ENCODE peak calls at places on chromosomes 7 and 10, in four cellular contexts. X is foreskin fibroblast, K is astrocyte of the cerebellum, S is progenitor cell of endocrine pancreas. V is an unnamed sample.

GRCh38 chr7:77269360-77270075 is 69.9 kb upstream of the FGL2 start:
- DNase-seq in K (no peak), S (no peak), X (no peak), V (no peak)

GRCh38 chr10:78717200-78717599 is 351.6 kb upstream of the ZMIZ1 start:
- DNase-seq in S (no peak), K (peak; percentile 50), X (peak; percentile 54), V (peak; percentile 15)

GRCh38 chr7:915291-916218 is 38.9 kb downstream of the ADAP1 start:
- DNase-seq in K (no peak), X (no peak), S (no peak), V (no peak)

GRCh38 chr7:1849351-1849951 is 179.4 kb downstream of the ELFN1 start:
- DNase-seq in K (no peak), X (no peak), S (no peak), V (no peak)

GRCh38 chr7:108267615-108268014 is 137.5 kb upstream of the LAMB4 start:
- DNase-seq in X (no peak), S (no peak), K (no peak), V (no peak)

GRCh38 chr7:144489504-144489903 is 86.0 kb upstream of the NOBOX start:
- DNase-seq in S (no peak), X (no peak), K (no peak), V (no peak)

GRCh38 chr7:124276005-124276606 is 243.2 kb upstream of the TMEM229A start:
- DNase-seq in X (no peak), S (peak; percentile 17), K (no peak), V (no peak)

GRCh38 chr7:10889266-10889898 is 84.3 kb upstream of the PHF14 start:
- DNase-seq in X (peak; percentile 0), S (no peak), K (peak; percentile 40), V (peak; percentile 10)

GRCh38 chr10:97771055-97771811 is 566 bp downstream of the SFRP5 start:
- DNase-seq in X (peak; percentile 19), K (no peak), S (peak; percentile 48), V (no peak)

GRCh38 chr10:119620771-119621384 is 24.1 kb upstream of the TIAL1 start:
- DNase-seq in S (no peak), X (no peak), K (no peak), V (no peak)

GRCh38 chr7:5867060-5867459 is 13.5 kb upstream of the OCM start:
- DNase-seq in S (no peak), X (no peak), K (no peak), V (no peak)

GRCh38 chr10:84177541-84178386 is 4.2 kb downstream of the GPR15LG start:
- DNase-seq in X (no peak), S (no peak), K (no peak), V (no peak)

GRCh38 chr10:86346169-86346793 is 20.3 kb downstream of the GRID1 start:
- DNase-seq in K (no peak), X (no peak), S (no peak), V (no peak)

GRCh38 chr10:18658301-18658991 is 785 bp upstream of the ARL5B start:
- DNase-seq in K (no peak), X (peak; percentile 9), S (no peak), V (no peak)

GRCh38 chr7:2633538-2634264 is 1.9 kb downstream of the TTYH3 start:
- DNase-seq in K (peak; percentile 73), S (no peak), X (peak; percentile 88), V (peak; percentile 78)

GRCh38 chr7:109456116-109456515 is 886.4 kb downstream of the DNAJB9 start:
- DNase-seq in K (no peak), S (no peak), X (no peak), V (no peak)

GRCh38 chr7:135562720-135563119 is 5.0 kb downstream of the NUP205 start:
- DNase-seq in K (no peak), X (no peak), S (no peak), V (no peak)

GRCh38 chr10:91036807-91037405 is 116.0 kb upstream of the ANKRD1 start:
- DNase-seq in S (no peak), K (peak; percentile 43), X (no peak), V (no peak)

GRCh38 chr10:8034666-8035640 is 19.5 kb upstream of the GATA3 start:
- DNase-seq in S (no peak), K (peak; percentile 23), X (no peak), V (no peak)

GRCh38 chr10:88174391-88174790 is 311.0 kb downstream of the PTEN start:
- DNase-seq in S (no peak), X (no peak), K (no peak), V (no peak)
- TF ChIP-seq CTCF in S (no peak), X (no peak), K (no peak), V (no peak)

DNA sequence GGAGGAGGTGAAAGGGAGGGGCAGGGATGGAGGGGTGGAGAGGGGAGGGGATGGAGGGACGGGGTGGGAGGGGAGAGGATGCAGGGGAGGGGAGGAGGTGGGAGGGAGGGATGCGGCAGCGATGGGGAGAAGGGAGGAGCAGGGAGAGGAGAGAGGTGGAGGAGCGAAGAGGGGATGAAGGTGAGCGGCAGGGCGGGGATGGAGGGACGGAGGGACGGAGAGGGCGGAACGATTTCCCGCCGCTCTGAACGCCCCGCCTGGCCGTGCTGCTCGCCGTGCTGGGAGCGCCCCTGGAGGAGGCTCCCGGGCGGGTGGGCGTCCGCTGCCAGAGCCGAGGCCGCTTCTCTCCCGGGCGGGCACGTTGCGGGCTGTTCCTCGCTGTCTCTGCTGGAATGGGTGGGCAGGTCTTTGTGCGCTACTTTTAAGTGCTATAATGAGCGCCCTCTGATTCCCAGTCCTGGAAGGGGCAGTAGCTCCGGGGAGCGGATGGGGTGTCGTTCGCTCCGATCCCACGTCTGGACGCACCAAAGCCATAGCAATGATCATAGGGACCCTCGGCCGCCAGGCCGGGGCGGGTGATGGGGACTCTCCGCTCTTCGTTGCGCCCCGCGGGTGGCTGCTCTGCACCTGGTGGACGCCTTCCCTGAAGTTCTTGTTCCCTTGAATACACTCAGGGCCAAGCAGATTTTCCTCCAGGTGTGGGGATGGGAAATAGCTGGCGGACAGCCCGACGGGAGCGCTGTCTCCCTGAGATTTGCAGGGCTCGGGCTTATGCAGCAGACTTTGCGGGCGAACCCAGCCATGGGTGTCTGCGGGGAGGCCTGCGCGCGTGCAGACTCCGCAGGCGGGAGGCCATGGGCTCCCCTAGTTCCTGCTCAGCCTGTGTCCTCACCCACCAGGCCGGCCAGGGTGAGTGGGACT is 81.1 kb upstream of the CPXM2 start:
- DNase-seq in X (no peak), S (no peak), K (no peak), V (no peak)
- TF ChIP-seq CTCF in X (no peak), S (peak; percentile 43), K (no peak), V (peak; percentile 11)

GRCh38 chr7:140017543-140017942 is 45.2 kb downstream of the PARP12 start:
- DNase-seq in X (no peak), K (no peak), S (no peak), V (no peak)
- TF ChIP-seq CTCF in X (no peak), K (no peak), S (no peak), V (no peak)

DNA sequence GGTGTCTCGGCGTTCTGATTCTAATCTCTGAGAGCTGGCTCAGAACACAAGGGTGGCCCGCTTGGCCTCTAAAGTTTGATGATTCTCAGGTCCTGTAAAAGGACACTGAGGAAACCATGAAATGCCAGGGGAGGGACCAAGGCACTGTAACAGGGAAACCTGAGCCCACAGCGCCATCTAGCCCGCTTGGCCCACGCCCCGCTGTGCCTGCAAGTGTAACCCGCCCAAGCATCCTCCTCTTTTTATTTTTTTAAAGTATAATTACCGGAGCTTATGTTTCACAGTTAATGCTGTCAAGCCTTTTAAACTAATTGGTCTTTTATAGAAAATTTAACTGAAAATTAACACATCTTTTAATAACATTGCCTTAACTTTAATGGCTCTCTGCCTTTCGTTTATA is 734.7 kb downstream of the KCNMA1 start:
- DNase-seq in X (no peak), S (peak; percentile 43), K (no peak), V (no peak)
- TF ChIP-seq CTCF in X (peak; percentile 8), S (peak; percentile 70), K (peak; percentile 25), V (no peak)